ENCODE peak calls at places on chromosomes 16 and 17, in eight cellular contexts. One of them, this sample, is unnamed.

GRCh38 chr17:32158870-32159585 is 16.7 kb downstream of the RHOT1 start:
- DNase-seq in effector CD4-positive, alpha-beta T cell: no peak
- DNase-seq in stimulated activated CD8-positive, alpha-beta memory T cell treated with anti-CD3 and anti-CD28 coated beads, Interleukin-15, amount 100 ng/mL, for 24 hours: no peak
- DNase-seq in A549: no peak
- DNase-seq in ELR: no peak
- DNase-seq in AG09319: no peak
- DNase-seq in CD8-positive, alpha-beta memory T cell: no peak
- DNase-seq in T47D: no peak
- DNase-seq in this sample: peak; percentile 22

GRCh38 chr17:76512366-76513305 is 11.4 kb upstream of the RHBDF2 start:
- DNase-seq in stimulated activated CD8-positive, alpha-beta memory T cell treated with anti-CD3 and anti-CD28 coated beads, Interleukin-15, amount 100 ng/mL, for 24 hours: no peak
- DNase-seq in T47D: no peak
- DNase-seq in AG09319: no peak
- DNase-seq in ELR: no peak
- DNase-seq in A549: no peak
- DNase-seq in CD8-positive, alpha-beta memory T cell: no peak
- DNase-seq in effector CD4-positive, alpha-beta T cell: no peak
- DNase-seq in this sample: no peak

GRCh38 chr16:54627616-54628015 is 303.0 kb upstream of the IRX5 start:
- DNase-seq in effector CD4-positive, alpha-beta T cell: no peak
- DNase-seq in T47D: no peak
- DNase-seq in A549: no peak
- DNase-seq in CD8-positive, alpha-beta memory T cell: no peak
- DNase-seq in AG09319: no peak
- DNase-seq in ELR: peak; percentile 9
- DNase-seq in stimulated activated CD8-positive, alpha-beta memory T cell treated with anti-CD3 and anti-CD28 coated beads, Interleukin-15, amount 100 ng/mL, for 24 hours: no peak
- DNase-seq in this sample: no peak

GRCh38 chr17:50165466-50165865 is 339 bp upstream of the SGCA start:
- DNase-seq in effector CD4-positive, alpha-beta T cell: no peak
- DNase-seq in A549: no peak
- DNase-seq in AG09319: no peak
- DNase-seq in ELR: no peak
- DNase-seq in T47D: no peak
- DNase-seq in CD8-positive, alpha-beta memory T cell: no peak
- DNase-seq in stimulated activated CD8-positive, alpha-beta memory T cell treated with anti-CD3 and anti-CD28 coated beads, Interleukin-15, amount 100 ng/mL, for 24 hours: no peak
- DNase-seq in this sample: no peak

GRCh38 chr17:60139438-60140285 is 10.1 kb upstream of the CA4 start:
- DNase-seq in AG09319: no peak
- DNase-seq in ELR: peak; percentile 74
- DNase-seq in CD8-positive, alpha-beta memory T cell: peak; percentile 61
- DNase-seq in T47D: no peak
- DNase-seq in stimulated activated CD8-positive, alpha-beta memory T cell treated with anti-CD3 and anti-CD28 coated beads, Interleukin-15, amount 100 ng/mL, for 24 hours: peak; percentile 38
- DNase-seq in A549: peak; percentile 78
- DNase-seq in effector CD4-positive, alpha-beta T cell: peak; percentile 58
- DNase-seq in this sample: no peak

GRCh38 chr16:55842369-55843104 is 9.6 kb upstream of the CES1 start:
- DNase-seq in T47D: peak; percentile 59
- DNase-seq in AG09319: peak; percentile 19
- DNase-seq in A549: peak; percentile 36
- DNase-seq in effector CD4-positive, alpha-beta T cell: no peak
- DNase-seq in CD8-positive, alpha-beta memory T cell: peak; percentile 15
- DNase-seq in stimulated activated CD8-positive, alpha-beta memory T cell treated with anti-CD3 and anti-CD28 coated beads, Interleukin-15, amount 100 ng/mL, for 24 hours: no peak
- DNase-seq in ELR: peak; percentile 61
- DNase-seq in this sample: peak; percentile 69

GRCh38 chr16:495127-495748 is 32.3 kb upstream of the CAPN15 start:
- DNase-seq in T47D: peak; percentile 82
- DNase-seq in effector CD4-positive, alpha-beta T cell: no peak
- DNase-seq in A549: peak; percentile 73
- DNase-seq in AG09319: no peak
- DNase-seq in ELR: peak; percentile 63
- DNase-seq in stimulated activated CD8-positive, alpha-beta memory T cell treated with anti-CD3 and anti-CD28 coated beads, Interleukin-15, amount 100 ng/mL, for 24 hours: no peak
- DNase-seq in CD8-positive, alpha-beta memory T cell: no peak
- DNase-seq in this sample: no peak

GRCh38 chr17:80877095-80877828 is 114.4 kb upstream of the CHMP6 start:
- DNase-seq in T47D: no peak
- DNase-seq in stimulated activated CD8-positive, alpha-beta memory T cell treated with anti-CD3 and anti-CD28 coated beads, Interleukin-15, amount 100 ng/mL, for 24 hours: no peak
- DNase-seq in CD8-positive, alpha-beta memory T cell: peak; percentile 34
- DNase-seq in effector CD4-positive, alpha-beta T cell: peak; percentile 20
- DNase-seq in A549: no peak
- DNase-seq in ELR: no peak
- DNase-seq in AG09319: no peak
- DNase-seq in this sample: no peak

GRCh38 chr17:8965394-8966168 is at the start of gene PIK3R5:
- DNase-seq in ELR: no peak
- DNase-seq in AG09319: no peak
- DNase-seq in stimulated activated CD8-positive, alpha-beta memory T cell treated with anti-CD3 and anti-CD28 coated beads, Interleukin-15, amount 100 ng/mL, for 24 hours: peak; percentile 76
- DNase-seq in CD8-positive, alpha-beta memory T cell: peak; percentile 78
- DNase-seq in T47D: peak; percentile 75
- DNase-seq in A549: no peak
- DNase-seq in effector CD4-positive, alpha-beta T cell: peak; percentile 72
- DNase-seq in this sample: peak; percentile 28

GRCh38 chr16:4323071-4323844 is 7.4 kb downstream of the GLIS2 start:
- DNase-seq in effector CD4-positive, alpha-beta T cell: no peak
- DNase-seq in CD8-positive, alpha-beta memory T cell: no peak
- DNase-seq in stimulated activated CD8-positive, alpha-beta memory T cell treated with anti-CD3 and anti-CD28 coated beads, Interleukin-15, amount 100 ng/mL, for 24 hours: no peak
- DNase-seq in AG09319: no peak
- DNase-seq in A549: no peak
- DNase-seq in T47D: peak; percentile 68
- DNase-seq in ELR: no peak
- DNase-seq in this sample: no peak

GRCh38 chr16:3642397-3643094 is 11.9 kb upstream of the DNASE1 start:
- DNase-seq in stimulated activated CD8-positive, alpha-beta memory T cell treated with anti-CD3 and anti-CD28 coated beads, Interleukin-15, amount 100 ng/mL, for 24 hours: no peak
- DNase-seq in AG09319: no peak
- DNase-seq in effector CD4-positive, alpha-beta T cell: no peak
- DNase-seq in ELR: peak; percentile 32
- DNase-seq in CD8-positive, alpha-beta memory T cell: no peak
- DNase-seq in T47D: peak; percentile 86
- DNase-seq in A549: no peak
- DNase-seq in this sample: no peak

GRCh38 chr16:769201-769769 is 8.8 kb downstream of the MSLN start:
- DNase-seq in effector CD4-positive, alpha-beta T cell: no peak
- DNase-seq in AG09319: no peak
- DNase-seq in ELR: no peak
- DNase-seq in T47D: no peak
- DNase-seq in CD8-positive, alpha-beta memory T cell: no peak
- DNase-seq in stimulated activated CD8-positive, alpha-beta memory T cell treated with anti-CD3 and anti-CD28 coated beads, Interleukin-15, amount 100 ng/mL, for 24 hours: no peak
- DNase-seq in A549: no peak
- DNase-seq in this sample: no peak